ENCODE peak calls at places on chromosome 6, in five cellular contexts. J is PC-9, U is astrocyte of the spinal cord, L is DND-41, M is hepatocyte. V is an unnamed sample.

GRCh38 chr6:166423781-166424180 is 41.0 kb upstream of the MPC1 start:
- DNase-seq in J (no peak), U (no peak), L (no peak), M (no peak), V (no peak)

GRCh38 chr6:36136551-36136950 is 6.2 kb downstream of the MAPK13 start:
- DNase-seq in J (no peak), U (no peak), L (no peak), M (no peak), V (no peak)

GRCh38 chr6:169571123-169571962 is 130.5 kb downstream of the WDR27 start:
- DNase-seq in J (peak; percentile 5), U (peak; percentile 74), L (no peak), M (no peak), V (no peak)

GRCh38 chr6:75217203-75217602 is 11.3 kb upstream of the COL12A1 start:
- DNase-seq in J (no peak), U (peak; percentile 54), L (no peak), M (no peak), V (peak; percentile 51)

GRCh38 chr6:43964659-43965570 is 162.3 kb downstream of the MRPL14 start:
- DNase-seq in J (no peak), U (no peak), L (peak; percentile 2), M (no peak), V (no peak)

GRCh38 chr6:90709597-90709996 is 122.7 kb upstream of the MAP3K7 start:
- DNase-seq in J (no peak), U (no peak), L (no peak), M (no peak), V (no peak)

GRCh38 chr6:79872303-79872702 is 75.0 kb downstream of the ELOVL4 start:
- DNase-seq in J (no peak), U (no peak), L (no peak), M (no peak), V (no peak)

GRCh38 chr6:32969685-32970412 is 1.5 kb downstream of the BRD2 start:
- DNase-seq in J (peak; percentile 59), U (peak; percentile 96), L (peak; percentile 88), M (peak; percentile 86), V (peak; percentile 92)

GRCh38 chr6:35436071-35436865 is 15.9 kb upstream of the FANCE start:
- DNase-seq in J (no peak), U (no peak), L (no peak), M (no peak), V (no peak)

GRCh38 chr6:4342407-4343137 is 207.2 kb upstream of the ECI2 start:
- DNase-seq in J (no peak), U (peak; percentile 35), L (no peak), M (no peak), V (no peak)

GRCh38 chr6:87705070-87705691 is 3.1 kb upstream of the AKIRIN2 start:
- DNase-seq in J (no peak), U (peak; percentile 18), L (no peak), M (peak; percentile 47), V (peak; percentile 37)

GRCh38 chr6:115551510-115551909 is 509.2 kb downstream of the FRK start:
- DNase-seq in J (no peak), U (no peak), L (no peak), M (no peak), V (no peak)

GRCh38 chr6:108175176-108175591 is 9.4 kb downstream of the NR2E1 start:
- DNase-seq in J (no peak), U (no peak), L (no peak), M (no peak), V (no peak)

GRCh38 chr6:56758120-56758519 is 115.4 kb upstream of the DST start:
- DNase-seq in J (no peak), U (no peak), L (no peak), M (no peak), V (no peak)

GRCh38 chr6:158646023-158646888 is 1.7 kb upstream of the DYNLT1 start:
- DNase-seq in J (peak; percentile 75), U (no peak), L (no peak), M (peak; percentile 54), V (no peak)

GRCh38 chr6:132174919-132175318 is 223.7 kb upstream of the CCN2 start:
- DNase-seq in J (no peak), U (no peak), L (no peak), M (no peak), V (no peak)

GRCh38 chr6:1146500-1146899 is 165.4 kb upstream of the FOXQ1 start:
- DNase-seq in J (no peak), U (no peak), L (no peak), M (no peak), V (no peak)

GRCh38 chr6:108666656-108667260 is 106.0 kb downstream of the FOXO3 start:
- DNase-seq in J (no peak), U (no peak), L (no peak), M (no peak), V (no peak)

GRCh38 chr6:129606664-129607063 is 103.3 kb downstream of the ARHGAP18 start:
- DNase-seq in J (no peak), U (peak; percentile 58), L (no peak), M (no peak), V (no peak)

GRCh38 chr6:21634582-21634981 is 41.0 kb downstream of the SOX4 start:
- DNase-seq in J (no peak), U (peak; percentile 89), L (no peak), M (peak; percentile 26), V (peak; percentile 96)

GRCh38 chr6:156976144-156977088 is 199.2 kb downstream of the ARID1B start:
- DNase-seq in J (no peak), U (peak; percentile 63), L (no peak), M (no peak), V (no peak)

GRCh38 chr6:73341335-73341734 is 12.7 kb downstream of the DPPA5 start:
- DNase-seq in J (no peak), U (no peak), L (no peak), M (no peak), V (no peak)

GRCh38 chr6:21305827-21306469 is 287.6 kb upstream of the SOX4 start:
- DNase-seq in J (no peak), U (peak; percentile 35), L (no peak), M (peak; percentile 58), V (no peak)

GRCh38 chr6:83908813-83909212 is 49.3 kb downstream of the CYB5R4 start:
- DNase-seq in J (no peak), U (peak; percentile 51), L (no peak), M (no peak), V (peak; percentile 60)

GRCh38 chr6:13813621-13814175 is 659 bp downstream of the MCUR1 start:
- DNase-seq in J (peak; percentile 80), U (peak; percentile 71), L (peak; percentile 74), M (peak; percentile 86), V (peak; percentile 51)

GRCh38 chr6:13814176-13814937 is at the start of gene MCUR1:
- DNase-seq in J (peak; percentile 89), U (peak; percentile 84), L (peak; percentile 89), M (peak; percentile 93), V (peak; percentile 69)

GRCh38 chr6:13814938-13815575 is 700 bp upstream of the MCUR1 start:
- DNase-seq in J (no peak), U (peak; percentile 9), L (no peak), M (no peak), V (no peak)

GRCh38 chr6:13813011-13813410 is 1.3 kb downstream of the MCUR1 start:
- DNase-seq in J (no peak), U (no peak), L (no peak), M (no peak), V (no peak)

DNA sequence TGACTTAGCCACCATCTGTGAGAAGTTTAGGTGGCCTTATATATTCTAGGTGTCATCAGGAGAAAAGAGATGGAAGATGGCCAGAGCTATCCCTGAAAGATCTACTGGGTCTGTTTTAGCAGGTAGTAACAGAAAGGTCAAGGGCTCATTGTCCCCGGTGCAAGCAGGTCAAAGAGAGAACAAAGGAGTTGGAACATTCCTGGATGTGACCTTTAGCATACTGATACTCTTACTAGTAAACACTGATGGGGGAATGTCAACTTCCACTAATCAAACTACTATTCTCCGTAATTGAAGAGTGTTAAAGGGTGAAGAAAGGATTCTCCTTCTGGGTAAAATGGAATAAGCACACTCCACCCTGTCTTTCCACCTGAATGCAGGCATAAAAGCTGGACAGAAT is 4.0 kb upstream of the MCUR1 start:
- DNase-seq in J (no peak), U (no peak), L (no peak), M (no peak), V (no peak)
- H3K4me3 ChIP-seq in J (no peak overlapping the region), U (no peak overlapping the region), L (no peak overlapping the region), M (no peak overlapping the region), V (no peak overlapping the region)

DNA sequence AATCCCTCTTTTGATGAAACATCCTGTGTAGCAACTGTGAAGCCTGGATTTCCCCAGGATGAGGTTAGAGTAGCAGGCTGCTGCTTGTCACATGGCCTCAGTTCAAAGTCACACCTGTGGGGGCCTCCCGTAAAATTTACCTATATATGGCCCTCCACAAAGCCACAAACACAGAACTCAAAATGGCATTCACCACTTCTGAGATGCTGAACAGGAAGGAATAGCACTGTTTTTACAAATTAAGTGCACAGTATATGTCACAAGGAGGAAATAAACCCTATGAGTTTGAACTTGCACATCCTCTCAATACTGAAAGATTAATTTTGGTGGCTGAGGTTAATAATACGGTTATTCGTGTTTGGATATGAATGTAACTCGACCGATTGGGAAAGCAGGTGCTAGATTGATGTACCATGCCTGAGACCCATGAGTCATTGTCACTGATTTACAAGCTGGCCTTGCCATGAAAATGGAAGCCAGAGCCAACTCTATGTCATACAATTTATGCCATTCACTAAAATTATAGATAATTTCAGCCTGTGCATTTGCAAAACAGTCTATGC is 70.6 kb downstream of the SGK1 start:
- DNase-seq in J (no peak), U (no peak), L (peak; percentile 82), M (peak; percentile 12), V (no peak)
- H3K4me3 ChIP-seq in J (no peak overlapping the region), U (no peak overlapping the region), L (no peak overlapping the region), M (no peak overlapping the region), V (no peak overlapping the region)

DNA sequence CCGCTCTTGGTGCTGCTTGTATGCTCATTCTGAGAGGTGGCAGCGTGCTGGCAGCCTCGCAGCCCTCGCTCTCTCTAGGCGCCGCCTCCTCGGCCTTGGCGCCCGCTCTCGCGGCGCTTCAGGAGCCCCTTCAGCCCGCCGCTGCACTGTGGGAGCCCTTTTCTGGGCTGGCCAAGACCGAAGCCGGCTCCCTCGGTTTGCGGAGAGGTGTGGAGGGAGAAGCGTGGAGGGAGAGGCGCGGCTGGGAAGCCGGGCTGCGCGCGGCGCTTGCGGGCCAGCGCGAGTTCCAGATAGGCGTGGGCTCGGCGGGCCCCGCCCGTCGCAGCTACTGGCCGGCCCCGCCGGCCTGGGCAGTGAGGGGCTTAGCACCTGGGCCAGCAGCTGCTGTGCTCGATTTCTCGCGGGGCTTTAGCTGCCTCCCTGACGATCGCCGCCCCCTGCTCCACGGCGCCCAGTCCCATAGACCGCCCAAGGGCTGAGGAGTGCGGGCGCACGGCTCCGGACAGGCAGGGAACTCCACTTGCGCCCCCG is 19.5 kb upstream of the FAM8A1 start:
- DNase-seq in J (peak; percentile 57), U (peak; percentile 56), L (no peak), M (no peak), V (peak; percentile 25)
- H3K4me3 ChIP-seq in J (peak overlapping the region; percentile 50), U (peak overlapping the region; percentile 50), L (no peak overlapping the region), M (no peak overlapping the region), V (peak overlapping the region; percentile 62)

DNA sequence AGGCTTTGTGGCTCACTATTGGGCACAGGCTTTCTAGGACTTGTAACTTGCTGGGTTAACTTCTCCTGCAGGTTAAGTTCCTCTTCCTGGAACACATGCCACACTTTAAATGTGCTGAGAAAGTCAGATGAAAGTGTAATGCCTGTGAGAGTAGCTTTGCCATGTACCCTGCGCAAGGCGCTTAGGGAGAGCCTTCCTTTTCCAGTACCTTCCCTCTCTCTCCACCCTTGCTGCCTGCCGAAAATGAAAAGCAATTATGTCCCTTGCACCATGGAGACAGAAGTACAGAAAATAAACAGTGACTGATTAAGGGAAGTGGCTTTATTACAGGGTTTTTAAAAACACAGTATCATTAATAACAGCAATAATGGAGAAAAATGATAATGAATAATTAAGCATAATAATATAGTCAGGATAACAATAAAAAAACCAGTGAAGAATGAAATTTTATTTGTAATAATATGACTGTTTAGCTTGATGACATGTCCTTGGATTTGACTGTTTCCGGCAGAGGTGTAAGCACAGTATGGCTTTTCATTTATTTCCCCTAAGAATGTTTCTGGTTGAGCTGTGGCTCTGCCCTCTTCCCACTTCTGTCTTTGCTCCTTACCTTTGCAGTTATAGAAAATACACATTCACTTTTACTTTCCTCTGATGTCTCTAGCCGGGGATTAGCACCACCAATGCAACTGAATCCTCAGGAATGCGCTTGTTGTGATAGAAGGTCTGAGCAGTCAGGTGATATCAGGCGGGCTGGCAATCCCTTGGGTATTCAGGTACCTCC is 472.3 kb upstream of the CITED2 start:
- DNase-seq in J (no peak), U (no peak), L (no peak), M (peak; percentile 54), V (no peak)
- H3K4me3 ChIP-seq in J (no peak overlapping the region), U (no peak overlapping the region), L (no peak overlapping the region), M (no peak overlapping the region), V (no peak overlapping the region)